ENCODE peak calls at places on chromosomes 5 and 9, in nine cellular contexts. N is GM12864; I is IMR-90; Y is dorsolateral prefrontal cortex; K is tibial nerve; X is psoas muscle; P is endodermal cell; Z is stimulated activated naive CD4-positive, alpha-beta T cell treated with Interleukin-2 at 50 U/mL for 16 hours; J is GM19239. O is an unnamed sample.

GRCh38 chr5:128399111-128399510 is 138.9 kb downstream of the FBN2 start:
- DNase-seq in I (no peak), Z (no peak), J (no peak), K (no peak), N (no peak), Y (no peak), P (no peak), X (no peak), O (no peak)

GRCh38 chr9:73210886-73211285 is 59.2 kb downstream of the ANXA1 start:
- DNase-seq in K (no peak), N (no peak), I (no peak), Z (no peak), P (peak), J (no peak), Y (no peak), X (no peak), O (no peak)

GRCh38 chr5:124289122-124289521 is 457.3 kb downstream of the ZNF608 start:
- DNase-seq in I (no peak), Y (peak), K (no peak), P (no peak), X (no peak), Z (no peak), N (no peak), J (no peak), O (no peak)

GRCh38 chr9:131610231-131610761 is 65.0 kb downstream of the PRRT1B start:
- DNase-seq in P (peak), I (peak), K (no peak), J (no peak), Z (no peak), X (no peak), Y (no peak), N (no peak), O (no peak)

GRCh38 chr9:114621975-114622609 is 11.0 kb downstream of the TMEM268 start:
- DNase-seq in P (no peak), X (no peak), Y (no peak), Z (no peak), N (no peak), I (peak), K (no peak), J (no peak), O (no peak)

GRCh38 chr5:115469904-115470516 is 74.6 kb downstream of the FEM1C start:
- DNase-seq in Y (no peak), Z (no peak), X (no peak), J (no peak), K (no peak), P (no peak), I (no peak), N (no peak), O (no peak)

GRCh38 chr9:98796364-98797101 is at the start of gene ANKS6:
- DNase-seq in Z (peak), K (peak), X (peak), I (peak), P (peak), J (peak), N (no peak), Y (peak), O (peak)

GRCh38 chr5:110735545-110735944 is 3.3 kb upstream of the SLC25A46 start:
- DNase-seq in N (no peak), K (no peak), I (no peak), Y (no peak), Z (no peak), P (no peak), J (no peak), X (no peak), O (no peak)

GRCh38 chr5:59542841-59543825 is 350.4 kb downstream of the PDE4D start:
- DNase-seq in J (no peak), K (no peak), I (no peak), N (no peak), Y (peak), X (peak), Z (no peak), P (no peak), O (no peak)

GRCh38 chr9:12882430-12882829 is 107.6 kb downstream of the LURAP1L start:
- DNase-seq in N (no peak), X (no peak), P (no peak), J (no peak), Y (no peak), I (peak), Z (no peak), K (no peak), O (no peak)

GRCh38 chr9:136835162-136835931 is 6.9 kb upstream of the AJM1 start:
- DNase-seq in J (no peak), I (no peak), Y (no peak), X (no peak), Z (no peak), K (no peak), N (no peak), P (no peak), O (no peak)

GRCh38 chr9:130499804-130500263 is 55.1 kb downstream of the ASS1 start:
- DNase-seq in I (no peak), X (no peak), Y (no peak), N (no peak), P (no peak), Z (no peak), K (no peak), J (no peak), O (no peak)

GRCh38 chr5:54415147-54415546 is 40.4 kb upstream of the HSPB3 start:
- DNase-seq in I (no peak), X (no peak), K (no peak), Z (no peak), P (no peak), Y (no peak), N (no peak), J (no peak), O (no peak)

GRCh38 chr9:75185585-75186170 is 97.4 kb downstream of the OSTF1 start:
- DNase-seq in I (no peak), X (no peak), Z (peak), J (peak), K (no peak), P (peak), Y (peak), N (no peak), O (peak)

GRCh38 chr9:34253460-34253837 is 74.6 kb downstream of the UBAP1 start:
- DNase-seq in Z (no peak), X (no peak), N (no peak), K (no peak), Y (no peak), J (no peak), I (peak), P (no peak), O (no peak)

GRCh38 chr9:74598874-74599273 is 101.7 kb downstream of the RORB start:
- DNase-seq in J (no peak), X (no peak), N (no peak), Y (no peak), K (no peak), P (no peak), Z (no peak), I (no peak), O (no peak)

GRCh38 chr5:867300-867699 is 16.5 kb upstream of the ZDHHC11 start:
- DNase-seq in J (no peak), X (peak), P (no peak), N (no peak), K (no peak), Z (no peak), Y (no peak), I (no peak), O (no peak)

GRCh38 chr9:87549774-87550173 is 52.1 kb downstream of the DAPK1 start:
- DNase-seq in P (no peak), K (no peak), I (no peak), Z (no peak), J (no peak), Y (no peak), N (no peak), X (no peak), O (no peak)

GRCh38 chr9:110206388-110206787 is 1.6 kb downstream of the C9orf152 start:
- DNase-seq in K (no peak), I (no peak), X (no peak), P (no peak), J (no peak), Y (no peak), N (no peak), Z (no peak), O (no peak)

GRCh38 chr9:100066539-100066938 is 32.3 kb downstream of the ERP44 start:
- DNase-seq in I (peak), Y (no peak), X (no peak), P (no peak), J (peak), N (no peak), K (no peak), Z (no peak), O (no peak)